ENCODE peak calls at places on chromosome 13, in four cellular contexts. T is posterior vena cava; N is effector CD4-positive, alpha-beta T cell; Q is HTR-8/SVneo. E is an unnamed sample.

GRCh38 chr13:43245374-43245964 is 222.1 kb downstream of the DNAJC15 start:
- DNase-seq in N (no peak), Q (peak; percentile 37), T (no peak), E (no peak)

GRCh38 chr13:103100795-103101194 is 34.6 kb upstream of the SLC10A2 start:
- DNase-seq in N (no peak), Q (peak; percentile 6), T (no peak), E (no peak)

GRCh38 chr13:80339841-80340642 is 884 bp downstream of the SPRY2 start:
- DNase-seq in N (no peak), T (peak; percentile 88), Q (no peak), E (no peak)

GRCh38 chr13:106291006-106291405 is 244.5 kb downstream of the EFNB2 start:
- DNase-seq in Q (peak; percentile 8), N (no peak), T (no peak), E (no peak)

GRCh38 chr13:99965329-99966000 is 6.1 kb downstream of the ZIC5 start:
- DNase-seq in N (no peak), T (no peak), Q (no peak), E (no peak)

GRCh38 chr13:45807520-45808099 is 43.9 kb downstream of the SIAH3 start:
- DNase-seq in Q (peak; percentile 39), N (no peak), T (no peak), E (no peak)

GRCh38 chr13:37481005-37481857 is 117.3 kb downstream of the POSTN start:
- DNase-seq in T (no peak), Q (no peak), N (no peak), E (no peak)

GRCh38 chr13:110254151-110254679 is 52.7 kb downstream of the COL4A1 start:
- DNase-seq in N (no peak), T (no peak), Q (no peak), E (no peak)

GRCh38 chr13:57409656-57410055 is 221.9 kb upstream of the PCDH17 start:
- DNase-seq in N (no peak), T (peak; percentile 34), Q (no peak), E (no peak)

GRCh38 chr13:23288564-23288963 is 107.8 kb downstream of the SGCG start:
- DNase-seq in N (no peak), Q (no peak), T (no peak), E (no peak)

E was measured in mesenteric fat pad.